ENCODE peak calls at places on chromosomes 11 and 22, in four cellular contexts. E is NCI-H1105 treated with DMSO at 0.1 percent for 48 hours; R is activated CD4-positive, alpha-beta T cell treated with anti-CD3 and anti-CD28 coated beads for 24 hours; I is BJ. Q is an unnamed sample.

GRCh38 chr11:130873766-130874165 is 42.5 kb downstream of the SNX19 start:
- DNase-seq in E (no peak), R (no peak), I (no peak), Q (no peak)

GRCh38 chr22:31083377-31083768 is 2.3 kb downstream of the SMTN start:
- DNase-seq in E (peak), R (no peak), I (no peak), Q (no peak)

GRCh38 chr11:46237248-46238077 is 40.0 kb upstream of the CREB3L1 start:
- DNase-seq in E (no peak), R (peak), I (no peak), Q (peak)

GRCh38 chr11:84558085-84558905 is 1068.8 kb downstream of the DLG2 start:
- DNase-seq in E (peak), R (no peak), I (peak), Q (peak)

GRCh38 chr22:24059121-24059520 is 48.0 kb downstream of the CABIN1 start:
- DNase-seq in E (no peak), R (no peak), I (peak), Q (peak)

GRCh38 chr11:116446542-116446941 is 326.2 kb downstream of the BUD13 start:
- DNase-seq in E (no peak), R (no peak), I (no peak), Q (no peak)

GRCh38 chr11:126197277-126197939 is 14.0 kb downstream of the RPUSD4 start:
- DNase-seq in E (no peak), R (no peak), I (peak), Q (no peak)

GRCh38 chr11:69455969-69456368 is 25.5 kb upstream of the LINC01488 start:
- DNase-seq in E (no peak), R (no peak), I (no peak), Q (no peak)

GRCh38 chr11:61083601-61084147 is 18.6 kb upstream of the CD5 start:
- DNase-seq in E (no peak), R (no peak), I (no peak), Q (no peak)

GRCh38 chr22:46777609-46777970 is 15.1 kb downstream of the TBC1D22A start:
- DNase-seq in E (peak), R (peak), I (no peak), Q (no peak)

GRCh38 chr11:18461909-18462308 is 6.3 kb downstream of the LDHAL6A start:
- DNase-seq in E (no peak), R (no peak), I (no peak), Q (no peak)

GRCh38 chr11:118609380-118610219 is 2.2 kb downstream of the PHLDB1 start:
- DNase-seq in E (no peak), R (no peak), I (no peak), Q (no peak)

GRCh38 chr11:120121914-120122473 is 15.9 kb downstream of the TRIM29 start:
- DNase-seq in E (no peak), R (no peak), I (no peak), Q (no peak)

Q was measured in AG09319.